ENCODE peak calls at places on chromosomes 12 and 14, in four cellular contexts. E is uterus, M is heart left ventricle, G is ovary. B is an unnamed sample.

GRCh38 chr12:2794261-2794735 is 472 bp upstream of the FKBP4 start:
- DNase-seq in E (no peak), G (no peak), M (no peak), B (peak)

GRCh38 chr12:92899388-92900001 is 29.6 kb downstream of the EEA1 start:
- DNase-seq in M (peak), G (peak), E (peak), B (peak)

GRCh38 chr14:53950031-53950793 is 6.4 kb downstream of the BMP4 start:
- DNase-seq in E (no peak), M (no peak), G (no peak), B (no peak)

GRCh38 chr12:57455374-57456144 is 452 bp downstream of the INHBE start:
- DNase-seq in G (no peak), M (no peak), E (no peak), B (no peak)

GRCh38 chr12:113086249-113087164 is 30.0 kb downstream of the DTX1 start:
- DNase-seq in E (no peak), G (no peak), M (no peak), B (peak)

GRCh38 chr14:31884776-31885379 is 192.2 kb upstream of the ARHGAP5 start:
- DNase-seq in G (no peak), E (no peak), M (no peak), B (no peak)

GRCh38 chr12:95118788-95119179 is 45.4 kb upstream of the NR2C1 start:
- DNase-seq in M (no peak), G (no peak), E (no peak), B (no peak)

GRCh38 chr12:53048780-53049401 is 974 bp upstream of the TNS2 start:
- DNase-seq in G (peak), M (peak), E (peak), B (peak)

GRCh38 chr12:88958961-88959360 is 378.7 kb upstream of the KITLG start:
- DNase-seq in M (no peak), E (no peak), G (no peak), B (no peak)

GRCh38 chr12:130181211-130181610 is 18.9 kb downstream of the FZD10 start:
- DNase-seq in G (no peak), M (no peak), E (no peak), B (no peak)

GRCh38 chr12:57755454-57756372 is 810 bp downstream of the MARCHF9 start:
- DNase-seq in M (peak), E (no peak), G (peak), B (no peak)

GRCh38 chr12:72612171-72612570 is 340.0 kb downstream of the TRHDE start:
- DNase-seq in M (no peak), G (no peak), E (no peak), B (no peak)

GRCh38 chr12:50635356-50635755 is 128.5 kb upstream of the ATF1 start:
- DNase-seq in E (no peak), G (no peak), M (no peak), B (no peak)

GRCh38 chr12:53726946-53727309 is 324 bp downstream of the CALCOCO1 start:
- DNase-seq in G (no peak), E (no peak), M (no peak), B (no peak)

GRCh38 chr14:20714593-20715250 is 26.2 kb downstream of the ANG start:
- DNase-seq in G (peak), M (peak), E (peak), B (peak)

GRCh38 chr14:56474419-56475022 is 105.1 kb upstream of the TMEM260 start:
- DNase-seq in G (no peak), M (no peak), E (no peak), B (no peak)

GRCh38 chr12:24954261-24954660 is 5.4 kb upstream of the BCAT1 start:
- DNase-seq in G (no peak), E (no peak), M (no peak), B (no peak)

GRCh38 chr14:104973215-104974145 is 4.7 kb downstream of the AHNAK2 start:
- DNase-seq in G (peak), E (peak), M (peak), B (peak)

GRCh38 chr14:95774265-95775160 is 60.6 kb upstream of the TCL1A start:
- DNase-seq in G (no peak), M (peak), E (peak), B (peak)

GRCh38 chr14:57526942-57527341 is 33.3 kb upstream of the CCDC198 start:
- DNase-seq in M (no peak), E (no peak), G (no peak), B (no peak)

GRCh38 chr14:72543325-72543724 is 350.6 kb downstream of the DPF3 start:
- DNase-seq in M (no peak), E (no peak), G (no peak), B (no peak)

GRCh38 chr14:101028971-101029667 is 125.6 kb upstream of the RTL1 start:
- DNase-seq in E (no peak), M (no peak), G (peak), B (no peak)

GRCh38 chr12:26188132-26188531 is 7.2 kb upstream of the SSPN start:
- DNase-seq in M (no peak), E (no peak), G (no peak), B (no peak)

GRCh38 chr12:115485967-115486366 is 791.5 kb downstream of the MED13L start:
- DNase-seq in E (no peak), M (no peak), G (no peak), B (no peak)

GRCh38 chr12:101857043-101857558 is 20.3 kb upstream of the DRAM1 start:
- DNase-seq in E (no peak), G (no peak), M (no peak), B (no peak)

GRCh38 chr12:48157889-48158370 is 615 bp upstream of the ASB8 start:
- DNase-seq in G (no peak), M (no peak), E (no peak), B (no peak)

GRCh38 chr12:48160807-48161206 is 3.5 kb upstream of the ASB8 start:
- DNase-seq in E (no peak), M (no peak), G (no peak), B (peak)

GRCh38 chr12:48156648-48157015 is 683 bp downstream of the ASB8 start:
- DNase-seq in M (no peak), E (no peak), G (no peak), B (no peak)

GRCh38 chr12:48159976-48160525 is 2.7 kb upstream of the ASB8 start:
- DNase-seq in E (no peak), M (no peak), G (no peak), B (no peak)

GRCh38 chr12:48157016-48157888 is at the start of gene ASB8:
- DNase-seq in M (peak), E (peak), G (peak), B (peak)
- TF ChIP-seq POLR2A in M (peak), E (peak), G (no peak), B (no peak)

GRCh38 chr14:74955229-74955999 is at the start of gene PGF:
- DNase-seq in E (peak), M (peak), G (peak), B (peak)
- TF ChIP-seq POLR2A in E (peak), M (peak), G (no peak), B (peak)

DNA sequence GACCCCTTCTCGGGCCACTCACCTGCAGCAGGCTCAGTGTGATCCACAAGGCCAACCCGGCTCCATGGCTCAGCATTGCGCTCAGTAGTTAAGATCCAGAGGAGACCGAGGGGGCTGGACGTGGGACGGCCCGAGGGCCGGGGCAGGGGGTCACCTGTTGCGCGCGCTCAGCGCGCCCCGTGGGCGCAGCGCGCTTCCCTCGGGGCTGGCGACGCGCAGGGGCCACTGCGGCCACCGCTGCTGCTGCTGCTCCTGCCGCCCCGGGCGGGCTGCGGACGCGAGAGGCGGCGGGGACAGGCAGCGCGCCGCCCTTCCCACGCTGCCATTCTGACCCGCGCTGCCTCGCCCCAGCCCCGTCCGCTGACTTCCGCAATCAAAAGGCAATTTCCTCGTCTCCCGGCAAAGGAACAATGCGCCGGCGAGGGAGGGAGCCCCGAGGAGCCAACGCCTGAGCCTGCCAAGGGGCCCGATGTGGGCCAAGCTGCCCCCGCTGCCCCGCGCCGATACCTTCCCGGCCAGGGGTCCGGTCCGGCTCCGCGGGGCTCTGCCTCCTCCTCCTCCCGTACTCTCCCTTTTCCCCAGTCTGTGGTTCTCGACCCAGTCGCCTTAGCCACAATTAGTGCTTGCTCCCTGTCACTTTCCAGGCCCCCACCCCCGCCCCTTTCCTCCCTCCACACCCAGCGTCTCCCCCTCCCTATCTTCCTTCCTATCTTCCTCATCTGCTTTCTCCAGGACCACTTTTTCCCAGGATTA is 27.3 kb downstream of the PTPRB start:
- DNase-seq in M (peak), E (peak), G (peak), B (peak)
- TF ChIP-seq POLR2A in M (peak), E (peak), G (no peak), B (no peak)

DNA sequence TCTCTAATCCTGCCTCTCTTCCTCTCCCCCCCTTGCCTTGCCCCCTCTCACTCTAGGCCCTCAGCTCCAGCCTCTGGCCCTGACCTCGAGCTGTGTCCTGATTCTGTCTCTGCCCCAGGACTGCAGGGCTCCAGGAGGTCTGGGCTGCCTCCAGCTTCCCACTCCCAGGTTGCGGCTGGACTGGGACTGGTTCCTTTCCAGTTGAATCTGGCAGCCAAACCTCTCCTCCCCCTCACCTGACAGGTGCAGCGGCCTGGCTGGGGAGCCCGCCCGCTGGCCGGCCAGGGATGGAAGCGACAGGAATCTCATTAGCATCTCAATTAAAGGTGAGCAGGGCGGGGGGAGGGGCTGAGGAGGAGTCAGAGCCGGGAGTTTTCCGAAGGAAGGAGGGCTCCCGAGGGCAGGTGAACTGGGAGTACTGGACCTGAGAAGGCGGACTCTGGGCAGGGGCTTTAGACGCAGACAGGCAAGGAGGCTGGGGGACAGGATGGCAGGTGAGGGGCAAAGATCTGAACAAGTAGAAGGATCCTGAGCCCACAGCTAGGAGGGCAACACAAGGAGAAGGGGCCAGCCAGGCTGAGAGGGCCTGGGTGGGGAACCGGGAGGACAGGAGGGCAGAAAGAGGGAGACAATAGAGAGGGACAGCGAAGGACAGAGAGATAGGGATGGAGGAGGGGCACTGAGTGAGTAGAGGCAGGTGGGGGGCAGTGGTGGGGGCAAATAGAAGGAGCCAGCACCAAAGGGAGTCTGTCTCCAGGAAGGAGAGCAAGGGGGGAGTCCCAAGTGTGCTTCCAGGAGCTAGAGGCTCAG is at the start of gene SCNN1A:
- DNase-seq in E (peak), G (peak), M (no peak), B (no peak)
- TF ChIP-seq POLR2A in E (no peak), G (no peak), M (no peak), B (no peak)

DNA sequence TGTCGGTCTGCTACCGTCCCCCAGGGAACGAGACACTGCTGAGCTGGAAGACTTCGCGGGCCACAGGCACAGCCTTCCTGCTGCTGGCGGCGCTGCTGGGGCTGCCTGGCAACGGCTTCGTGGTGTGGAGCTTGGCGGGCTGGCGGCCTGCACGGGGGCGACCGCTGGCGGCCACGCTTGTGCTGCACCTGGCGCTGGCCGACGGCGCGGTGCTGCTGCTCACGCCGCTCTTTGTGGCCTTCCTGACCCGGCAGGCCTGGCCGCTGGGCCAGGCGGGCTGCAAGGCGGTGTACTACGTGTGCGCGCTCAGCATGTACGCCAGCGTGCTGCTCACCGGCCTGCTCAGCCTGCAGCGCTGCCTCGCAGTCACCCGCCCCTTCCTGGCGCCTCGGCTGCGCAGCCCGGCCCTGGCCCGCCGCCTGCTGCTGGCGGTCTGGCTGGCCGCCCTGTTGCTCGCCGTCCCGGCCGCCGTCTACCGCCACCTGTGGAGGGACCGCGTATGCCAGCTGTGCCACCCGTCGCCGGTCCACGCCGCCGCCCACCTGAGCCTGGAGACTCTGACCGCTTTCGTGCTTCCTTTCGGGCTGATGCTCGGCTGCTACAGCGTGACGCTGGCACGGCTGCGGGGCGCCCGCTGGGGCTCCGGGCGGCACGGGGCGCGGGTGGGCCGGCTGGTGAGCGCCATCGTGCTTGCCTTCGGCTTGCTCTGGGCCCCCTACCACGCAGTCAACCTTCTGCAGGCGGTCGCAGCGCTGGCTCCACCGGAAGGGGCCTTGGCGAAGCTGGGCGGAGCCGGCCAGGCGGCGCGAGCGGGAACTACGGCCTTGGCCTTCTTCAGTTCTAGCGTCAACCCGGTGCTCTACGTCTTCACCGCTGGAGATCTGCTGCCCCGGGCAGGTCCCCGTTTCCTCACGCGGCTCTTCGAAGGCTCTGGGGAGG is at the start of gene LTB4R:
- DNase-seq in E (no peak), M (peak), G (peak), B (peak)
- TF ChIP-seq POLR2A in E (no peak), M (peak), G (peak), B (no peak)

DNA sequence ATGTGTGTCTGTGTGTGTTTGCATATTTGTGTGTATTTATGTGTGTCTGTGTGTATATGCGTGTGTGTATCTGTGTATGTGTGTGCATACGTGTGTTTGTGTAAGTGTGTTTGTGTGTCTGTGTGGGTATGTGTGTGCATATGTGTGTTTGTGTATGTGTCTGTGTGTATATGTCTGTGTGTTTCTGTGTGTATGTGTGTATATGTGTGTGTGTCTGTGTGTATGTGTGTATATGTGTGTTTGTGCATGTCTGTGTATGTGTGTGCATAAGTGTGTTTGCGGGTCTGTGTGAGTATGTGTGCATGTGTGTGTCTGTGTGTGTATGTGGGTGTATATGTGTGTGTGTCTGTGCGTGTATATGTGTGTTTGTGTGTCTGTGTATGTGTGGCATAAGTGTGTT is 1030.5 kb upstream of the TMEM132C start:
- DNase-seq in M (no peak), G (no peak), E (no peak), B (no peak)
- TF ChIP-seq POLR2A in M (no peak), G (no peak), E (no peak), B (no peak)